ENCODE peak calls at places on chromosomes 7 and 10, in eight cellular contexts. U is Karpas-422, H is stomach, C is amygdala, Q is EH, D is smooth muscle cell of the brain vasculature, P is NCI-H460, E is astrocyte of the cerebellum. T is an unnamed sample.

GRCh38 chr7:31074403-31074802 is 22.3 kb downstream of the ADCYAP1R1 start:
- DNase-seq in E (no peak), H (no peak), P (no peak), U (no peak), D (no peak), Q (no peak), C (no peak), T (no peak)

GRCh38 chr10:75228834-75229233 is 6.9 kb downstream of the COMTD1 start:
- DNase-seq in H (peak), U (no peak), Q (no peak), D (no peak), E (no peak), P (no peak), C (no peak), T (no peak)

GRCh38 chr10:28295346-28295745 is 7.5 kb downstream of the MPP7 start:
- DNase-seq in Q (peak), H (no peak), E (no peak), D (no peak), C (no peak), U (no peak), P (no peak), T (no peak)

GRCh38 chr10:69716711-69717560 is 84.8 kb upstream of the COL13A1 start:
- DNase-seq in D (no peak), P (peak), E (no peak), Q (peak), U (peak), C (peak), H (peak), T (peak)

GRCh38 chr10:125120046-125120710 is 40.2 kb downstream of the CTBP2 start:
- DNase-seq in C (no peak), H (no peak), E (no peak), Q (peak), P (peak), U (no peak), D (no peak), T (peak)

GRCh38 chr7:84188811-84189405 is 5.7 kb downstream of the SEMA3A start:
- DNase-seq in D (no peak), C (no peak), E (no peak), P (no peak), Q (peak), U (no peak), H (no peak), T (no peak)

GRCh38 chr7:104857458-104858425 is 156.3 kb upstream of the KMT2E start:
- DNase-seq in C (no peak), D (no peak), P (no peak), Q (no peak), H (no peak), U (peak), E (no peak), T (no peak)

GRCh38 chr7:5500056-5500776 is 76.6 kb upstream of the TNRC18 start:
- DNase-seq in P (no peak), D (no peak), E (no peak), Q (no peak), C (no peak), U (no peak), H (no peak), T (peak)

GRCh38 chr10:201328-201771 is 66.1 kb downstream of the ZMYND11 start:
- DNase-seq in H (no peak), D (no peak), C (no peak), U (no peak), P (no peak), Q (peak), E (no peak), T (peak)

GRCh38 chr10:43211030-43211429 is 55.8 kb downstream of the RASGEF1A start:
- DNase-seq in U (no peak), C (no peak), Q (no peak), P (no peak), E (no peak), D (no peak), H (no peak), T (peak)